ENCODE peak calls at places on chromosomes 4 and X, in ten cellular contexts. V, E, T, N, D, L, A, B, U and M are unnamed samples. For H3K4me1, the result is how much of the 10 kb centered on the place peaks cover.

GRCh38 chrX:137194164-137194563 is 160.4 kb upstream of the GPR101 start:
- DNase-seq in V (peak), E (no peak), T (no peak), N (peak), D (no peak), L (peak), A (peak), B (peak), U (peak), M (no peak)

GRCh38 chrX:2875798-2876399 is 47.2 kb downstream of the GYG2 start:
- DNase-seq in V (peak), E (no peak), T (no peak), N (no peak), D (no peak), L (peak), A (peak), B (no peak), U (no peak), M (no peak)

GRCh38 chrX:37746268-37746931 is 33.5 kb upstream of the CYBB start:
- DNase-seq in V (no peak), E (no peak), T (no peak), N (no peak), D (no peak), L (no peak), A (peak), B (no peak), U (no peak), M (no peak)

GRCh38 chrX:150150081-150150779 is 211.9 kb upstream of the EOLA2 start:
- DNase-seq in V (no peak), E (no peak), T (no peak), N (no peak), D (no peak), L (no peak), A (no peak), B (no peak), U (no peak), M (no peak)

GRCh38 chr4:143721317-143721716 is 20.8 kb upstream of the FREM3 start:
- DNase-seq in V (no peak), E (no peak), T (no peak), N (no peak), D (no peak), L (no peak), A (no peak), B (no peak), U (no peak), M (no peak)

GRCh38 chrX:16125520-16126149 is 2.3 kb downstream of the GRPR start:
- DNase-seq in V (no peak), E (no peak), T (no peak), N (no peak), D (no peak), L (no peak), A (peak), B (no peak), U (no peak), M (no peak)

GRCh38 chr4:40299126-40299525 is 36.0 kb upstream of the CHRNA9 start:
- DNase-seq in V (no peak), E (no peak), T (no peak), N (no peak), D (no peak), L (no peak), A (no peak), B (no peak), U (no peak), M (no peak)

GRCh38 chr4:116320859-116321258 is 764.5 kb downstream of the TRAM1L1 start:
- DNase-seq in V (no peak), E (no peak), T (no peak), N (no peak), D (no peak), L (no peak), A (no peak), B (no peak), U (no peak), M (no peak)

GRCh38 chrX:13750204-13750603 is 15.7 kb downstream of the OFD1 start:
- DNase-seq in V (peak), E (no peak), T (no peak), N (peak), D (no peak), L (peak), A (peak), B (no peak), U (no peak), M (no peak)
- H3K4me1 ChIP-seq in V (under half), E (under half), T (under half), N (under half), D (under half), L (under half), A (under half), B (under half), U (under half), M (under half)

DNA sequence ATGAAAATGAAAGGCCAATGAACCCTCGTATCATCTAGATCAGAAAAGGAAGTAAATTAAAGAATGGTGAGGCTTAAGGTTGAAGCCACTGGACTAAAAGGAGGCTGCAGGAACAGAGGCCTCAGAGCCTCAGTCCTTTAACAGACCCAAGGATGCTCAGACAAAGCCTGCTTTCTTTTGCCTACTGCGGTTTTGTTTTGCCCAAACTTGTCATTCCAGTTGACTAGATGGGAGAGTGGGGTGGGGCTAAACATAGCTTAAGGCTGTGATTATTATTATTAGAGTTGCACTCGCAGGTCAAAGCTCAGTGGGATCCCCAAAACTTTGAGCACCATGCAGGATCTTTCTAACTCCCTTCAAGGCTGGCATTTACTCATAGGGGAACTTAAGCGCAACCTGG is 163.9 kb downstream of the RBM46 start:
- DNase-seq in V (no peak), E (no peak), T (no peak), N (no peak), D (no peak), L (no peak), A (no peak), B (no peak), U (no peak), M (no peak)
- TF ChIP-seq CTCF in V (no peak), E (no peak), T (no peak), N (no peak), D (no peak), L (no peak), A (no peak), B (no peak), U (no peak), M (no peak)

GRCh38 chrX:68833855-68834331 is 5.1 kb downstream of the EFNB1 start:
- DNase-seq in V (no peak), E (no peak), T (no peak), N (no peak), D (no peak), L (no peak), A (no peak), B (no peak), U (no peak), M (peak)
- H3K4me3 ChIP-seq in V (no peak), E (no peak), T (no peak), N (no peak), D (no peak), L (no peak), A (no peak), B (no peak), U (no peak), M (no peak)

GRCh38 chrX:115582871-115583729 is 22.1 kb downstream of the PLS3 start:
- DNase-seq in V (no peak), E (peak), T (no peak), N (peak), D (no peak), L (no peak), A (no peak), B (no peak), U (no peak), M (no peak)

GRCh38 chrX:115576676-115577075 is 15.7 kb downstream of the PLS3 start:
- DNase-seq in V (no peak), E (no peak), T (no peak), N (no peak), D (no peak), L (no peak), A (no peak), B (no peak), U (no peak), M (no peak)

GRCh38 chrX:115579327-115579726 is 18.4 kb downstream of the PLS3 start:
- DNase-seq in V (no peak), E (no peak), T (no peak), N (no peak), D (no peak), L (no peak), A (no peak), B (no peak), U (no peak), M (no peak)

GRCh38 chrX:115582035-115582870 is 21.3 kb downstream of the PLS3 start:
- DNase-seq in V (peak), E (no peak), T (no peak), N (no peak), D (no peak), L (no peak), A (no peak), B (no peak), U (no peak), M (no peak)

DNA sequence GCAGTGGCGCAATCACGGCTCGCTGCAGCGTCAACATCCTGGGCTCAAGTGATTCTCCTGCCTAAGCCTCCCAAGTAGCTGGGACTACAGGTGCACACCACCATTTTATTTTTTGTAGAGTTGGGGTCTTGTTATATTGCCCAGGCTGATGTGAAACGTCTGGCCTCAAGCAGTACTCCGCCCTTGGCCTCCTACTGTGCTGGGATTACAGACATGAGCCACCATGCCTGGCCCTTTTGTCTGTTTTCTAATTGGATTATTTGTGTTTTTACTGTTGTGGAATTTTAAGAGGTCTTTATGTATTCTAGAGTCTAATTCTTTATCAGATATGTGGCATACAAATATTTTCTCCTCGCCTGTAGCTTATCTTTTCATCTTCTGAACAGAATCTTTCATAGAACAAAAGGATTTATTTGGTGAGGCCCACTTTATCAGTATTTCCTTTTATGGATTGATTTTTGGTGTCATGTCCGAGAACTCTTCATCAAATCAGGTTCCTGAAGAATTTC is 18.9 kb downstream of the PLS3 start:
- DNase-seq in V (peak), E (no peak), T (no peak), N (no peak), D (no peak), L (no peak), A (no peak), B (no peak), U (no peak), M (no peak)
- H3K4me1 ChIP-seq in V (under half), E (under half), T (under half), N (under half), D (under half), L (under half), A (under half), B (under half), U (under half), M (under half)

DNA sequence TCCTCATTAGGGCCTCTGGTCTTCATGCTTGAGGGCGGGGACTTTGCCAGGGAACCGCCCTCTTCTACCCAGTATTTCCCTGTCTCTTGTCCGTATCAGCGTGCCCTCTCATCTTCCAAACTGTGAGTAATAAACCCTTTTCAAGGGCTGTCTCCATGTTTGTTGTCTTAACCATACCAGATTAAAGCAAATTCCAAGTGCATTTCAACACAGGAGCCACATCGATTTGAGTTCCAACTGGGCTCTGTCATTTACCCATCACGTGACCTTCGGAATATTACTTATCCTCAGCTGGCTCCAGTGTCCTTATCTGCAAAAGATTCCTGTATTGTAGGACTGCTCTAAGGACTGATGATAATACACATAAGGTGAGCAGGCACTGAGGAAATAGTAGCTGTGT is 6.4 kb upstream of the PHEX start:
- DNase-seq in V (no peak), E (no peak), T (no peak), N (no peak), D (no peak), L (peak), A (no peak), B (no peak), U (no peak), M (no peak)
- TF ChIP-seq CTCF in V (no peak), E (no peak), T (no peak), N (no peak), D (no peak), L (no peak), A (no peak), B (no peak), U (no peak), M (no peak)

GRCh38 chr4:110637408-110638131 is 14.7 kb upstream of the PITX2 start:
- DNase-seq in V (peak), E (no peak), T (no peak), N (no peak), D (no peak), L (no peak), A (no peak), B (no peak), U (no peak), M (no peak)

GRCh38 chr4:110638347-110638746 is 15.5 kb upstream of the PITX2 start:
- DNase-seq in V (no peak), E (no peak), T (no peak), N (no peak), D (no peak), L (no peak), A (no peak), B (no peak), U (no peak), M (no peak)

GRCh38 chr4:110636231-110636676 is 13.4 kb upstream of the PITX2 start:
- DNase-seq in V (peak), E (no peak), T (no peak), N (no peak), D (no peak), L (no peak), A (no peak), B (no peak), U (no peak), M (no peak)

GRCh38 chr4:110635155-110635479 is 12.2 kb upstream of the PITX2 start:
- DNase-seq in V (no peak), E (no peak), T (no peak), N (no peak), D (no peak), L (no peak), A (no peak), B (no peak), U (no peak), M (no peak)

GRCh38 chr4:110636677-110637407 is 14.0 kb upstream of the PITX2 start:
- DNase-seq in V (peak), E (no peak), T (no peak), N (peak), D (no peak), L (no peak), A (no peak), B (no peak), U (no peak), M (no peak)
- H3K4me3 ChIP-seq in V (peak), E (no peak), T (peak), N (peak), D (peak), L (no peak), A (no peak), B (no peak), U (peak), M (no peak)

GRCh38 chr4:77153016-77153415 is 4.0 kb upstream of the CCNG2 start:
- DNase-seq in V (no peak), E (no peak), T (no peak), N (no peak), D (no peak), L (no peak), A (no peak), B (no peak), U (no peak), M (no peak)
- H3K4me1 ChIP-seq in V (under half), E (under half), T (under half), N (under half), D (under half), L (under half), A (under half), B (under half), U (under half), M (under half)